ENCODE peak calls at places on chromosomes 16 and 17, in four cellular contexts. One of them, this sample, is unnamed.

GRCh38 chr17:46025510-46025909 is 26.5 kb downstream of the STH start:
- DNase-seq in NB4: no peak
- DNase-seq in activated CD4-positive, CD25-positive, alpha-beta regulatory T cell: no peak
- DNase-seq in stromal cell of bone marrow: no peak
- DNase-seq in this sample: no peak

GRCh38 chr17:32158870-32159585 is 16.7 kb downstream of the RHOT1 start:
- DNase-seq in NB4: no peak
- DNase-seq in activated CD4-positive, CD25-positive, alpha-beta regulatory T cell: no peak
- DNase-seq in stromal cell of bone marrow: no peak
- DNase-seq in this sample: no peak

GRCh38 chr17:6853764-6854442 is 22.4 kb upstream of the TEKT1 start:
- DNase-seq in NB4: no peak
- DNase-seq in stromal cell of bone marrow: no peak
- DNase-seq in activated CD4-positive, CD25-positive, alpha-beta regulatory T cell: no peak
- DNase-seq in this sample: no peak

GRCh38 chr17:30363715-30364202 is 15.0 kb upstream of the CPD start:
- DNase-seq in activated CD4-positive, CD25-positive, alpha-beta regulatory T cell: no peak
- DNase-seq in NB4: peak
- DNase-seq in stromal cell of bone marrow: no peak
- DNase-seq in this sample: peak

GRCh38 chr16:74868501-74868900 is 93.9 kb upstream of the FA2H start:
- DNase-seq in stromal cell of bone marrow: no peak
- DNase-seq in activated CD4-positive, CD25-positive, alpha-beta regulatory T cell: no peak
- DNase-seq in NB4: no peak
- DNase-seq in this sample: no peak

GRCh38 chr17:2335726-2336214 is 487 bp downstream of the TSR1 start:
- DNase-seq in stromal cell of bone marrow: no peak
- DNase-seq in NB4: peak
- DNase-seq in activated CD4-positive, CD25-positive, alpha-beta regulatory T cell: no peak
- DNase-seq in this sample: no peak

GRCh38 chr17:65485388-65486299 is 75.8 kb downstream of the AXIN2 start:
- DNase-seq in activated CD4-positive, CD25-positive, alpha-beta regulatory T cell: no peak
- DNase-seq in NB4: no peak
- DNase-seq in stromal cell of bone marrow: peak
- DNase-seq in this sample: no peak

GRCh38 chr16:28001184-28001583 is 62.3 kb downstream of the GSG1L start:
- DNase-seq in stromal cell of bone marrow: no peak
- DNase-seq in activated CD4-positive, CD25-positive, alpha-beta regulatory T cell: no peak
- DNase-seq in NB4: no peak
- DNase-seq in this sample: no peak

GRCh38 chr17:2598166-2598565 is 4.7 kb downstream of the PAFAH1B1 start:
- DNase-seq in stromal cell of bone marrow: peak
- DNase-seq in activated CD4-positive, CD25-positive, alpha-beta regulatory T cell: no peak
- DNase-seq in NB4: no peak
- DNase-seq in this sample: no peak

GRCh38 chr16:68396481-68396880 is 51.8 kb downstream of the SMPD3 start:
- DNase-seq in NB4: peak
- DNase-seq in activated CD4-positive, CD25-positive, alpha-beta regulatory T cell: peak
- DNase-seq in stromal cell of bone marrow: peak
- DNase-seq in this sample: peak

GRCh38 chr16:87043273-87044030 is 273.7 kb downstream of the C16orf95 start:
- DNase-seq in activated CD4-positive, CD25-positive, alpha-beta regulatory T cell: no peak
- DNase-seq in NB4: no peak
- DNase-seq in stromal cell of bone marrow: no peak
- DNase-seq in this sample: peak

GRCh38 chr16:87729266-87729954 is 36.4 kb downstream of the KLHDC4 start:
- DNase-seq in activated CD4-positive, CD25-positive, alpha-beta regulatory T cell: no peak
- DNase-seq in stromal cell of bone marrow: no peak
- DNase-seq in NB4: no peak
- DNase-seq in this sample: no peak

GRCh38 chr16:2779978-2780898 is 3.2 kb upstream of the ELOB start:
- DNase-seq in activated CD4-positive, CD25-positive, alpha-beta regulatory T cell: no peak
- DNase-seq in stromal cell of bone marrow: no peak
- DNase-seq in NB4: no peak
- DNase-seq in this sample: no peak

GRCh38 chr17:75970011-75970523 is 8.9 kb downstream of the ACOX1 start:
- DNase-seq in NB4: peak
- DNase-seq in stromal cell of bone marrow: no peak
- DNase-seq in activated CD4-positive, CD25-positive, alpha-beta regulatory T cell: no peak
- DNase-seq in this sample: peak

GRCh38 chr16:17273142-17273561 is 197.6 kb downstream of the XYLT1 start:
- DNase-seq in activated CD4-positive, CD25-positive, alpha-beta regulatory T cell: no peak
- DNase-seq in stromal cell of bone marrow: peak
- DNase-seq in NB4: peak
- DNase-seq in this sample: peak

GRCh38 chr16:85897384-85897783 is 1.6 kb upstream of the IRF8 start:
- DNase-seq in activated CD4-positive, CD25-positive, alpha-beta regulatory T cell: no peak
- DNase-seq in NB4: peak
- DNase-seq in stromal cell of bone marrow: no peak
- DNase-seq in this sample: peak

GRCh38 chr16:80580109-80580832 is 39.5 kb downstream of the DYNLRB2 start:
- DNase-seq in activated CD4-positive, CD25-positive, alpha-beta regulatory T cell: peak
- DNase-seq in NB4: no peak
- DNase-seq in stromal cell of bone marrow: no peak
- DNase-seq in this sample: peak

GRCh38 chr16:53912155-53912554 is 208.2 kb downstream of the FTO start:
- DNase-seq in NB4: no peak
- DNase-seq in stromal cell of bone marrow: no peak
- DNase-seq in activated CD4-positive, CD25-positive, alpha-beta regulatory T cell: no peak
- DNase-seq in this sample: peak

GRCh38 chr16:23207485-23207884 is 24.9 kb downstream of the SCNN1G start:
- DNase-seq in activated CD4-positive, CD25-positive, alpha-beta regulatory T cell: no peak
- DNase-seq in stromal cell of bone marrow: no peak
- DNase-seq in NB4: no peak
- DNase-seq in this sample: no peak

GRCh38 chr17:64385187-64386083 is 5.2 kb downstream of the PECAM1 start:
- DNase-seq in stromal cell of bone marrow: peak
- DNase-seq in NB4: peak
- DNase-seq in activated CD4-positive, CD25-positive, alpha-beta regulatory T cell: no peak
- DNase-seq in this sample: peak